ENCODE peak calls at places on chromosomes 16 and 17, in eight cellular contexts. One of them, this sample, is unnamed. For H3K4me1, the result is how much of the 10 kb centered on the place peaks cover.

GRCh38 chr17:78438694-78439325 is 60.4 kb downstream of the PGS1 start:
- DNase-seq in GM23338: peak
- DNase-seq in transverse colon: no peak
- DNase-seq in right cardiac atrium: peak
- DNase-seq in neuronal stem cell: no peak
- DNase-seq in tibial artery: no peak
- DNase-seq in HCT116: no peak
- DNase-seq in stomach: no peak
- DNase-seq in this sample: no peak

GRCh38 chr17:74807925-74808324 is 31.8 kb upstream of the NAT9 start:
- DNase-seq in GM23338: no peak
- DNase-seq in transverse colon: no peak
- DNase-seq in right cardiac atrium: no peak
- DNase-seq in neuronal stem cell: no peak
- DNase-seq in tibial artery: no peak
- DNase-seq in HCT116: no peak
- DNase-seq in stomach: no peak
- DNase-seq in this sample: no peak

GRCh38 chr16:75116081-75116910 is at the start of gene LDHD:
- DNase-seq in GM23338: peak
- DNase-seq in transverse colon: peak
- DNase-seq in right cardiac atrium: peak
- DNase-seq in neuronal stem cell: no peak
- DNase-seq in tibial artery: peak
- DNase-seq in HCT116: peak
- DNase-seq in stomach: peak
- DNase-seq in this sample: no peak

GRCh38 chr16:29816694-29817441 is 916 bp downstream of the PAGR1 start:
- DNase-seq in GM23338: peak
- DNase-seq in transverse colon: peak
- DNase-seq in right cardiac atrium: peak
- DNase-seq in neuronal stem cell: no peak
- DNase-seq in tibial artery: peak
- DNase-seq in HCT116: no peak
- DNase-seq in stomach: peak
- DNase-seq in this sample: peak

GRCh38 chr17:77281904-77282367 is 141.2 kb downstream of the SEC14L1 start:
- DNase-seq in GM23338: peak
- DNase-seq in transverse colon: peak
- DNase-seq in right cardiac atrium: no peak
- DNase-seq in neuronal stem cell: no peak
- DNase-seq in tibial artery: no peak
- DNase-seq in HCT116: no peak
- DNase-seq in stomach: peak
- DNase-seq in this sample: no peak

GRCh38 chr17:1649844-1650409 is at the start of gene RILP:
- DNase-seq in GM23338: peak
- DNase-seq in transverse colon: peak
- DNase-seq in right cardiac atrium: peak
- DNase-seq in neuronal stem cell: no peak
- DNase-seq in tibial artery: peak
- DNase-seq in HCT116: peak
- DNase-seq in stomach: peak
- DNase-seq in this sample: no peak

GRCh38 chr16:1121601-1122000 is 25.6 kb upstream of the C1QTNF8 start:
- DNase-seq in GM23338: no peak
- DNase-seq in transverse colon: no peak
- DNase-seq in right cardiac atrium: no peak
- DNase-seq in neuronal stem cell: no peak
- DNase-seq in tibial artery: no peak
- DNase-seq in HCT116: no peak
- DNase-seq in stomach: no peak
- DNase-seq in this sample: no peak

GRCh38 chr16:81517630-81518438 is 73.2 kb downstream of the CMIP start:
- DNase-seq in GM23338: no peak
- DNase-seq in transverse colon: no peak
- DNase-seq in right cardiac atrium: no peak
- DNase-seq in neuronal stem cell: no peak
- DNase-seq in tibial artery: no peak
- DNase-seq in HCT116: no peak
- DNase-seq in stomach: no peak
- DNase-seq in this sample: peak

DNA sequence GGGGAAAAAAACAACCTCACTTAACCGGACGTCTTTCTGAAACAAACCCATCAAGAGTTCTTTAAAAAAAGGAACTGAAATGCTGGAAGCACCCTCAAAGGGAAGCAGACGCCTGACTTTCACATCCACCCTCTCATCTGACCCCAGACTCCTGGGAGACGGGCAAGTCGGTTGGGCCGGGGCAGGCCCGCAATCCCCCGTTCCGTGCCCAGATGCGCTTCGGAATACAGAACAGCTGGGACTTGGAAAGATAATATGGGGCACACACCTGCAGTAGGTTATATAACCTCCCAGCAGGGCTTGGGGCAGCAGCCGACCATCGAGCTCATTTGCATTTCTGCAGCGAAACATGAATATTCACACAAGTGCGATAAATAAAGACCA is 3.7 kb downstream of the ARHGAP27 start:
- DNase-seq in GM23338: peak
- DNase-seq in transverse colon: no peak
- DNase-seq in right cardiac atrium: no peak
- DNase-seq in neuronal stem cell: no peak
- DNase-seq in tibial artery: no peak
- DNase-seq in HCT116: no peak
- DNase-seq in stomach: no peak
- DNase-seq in this sample: no peak
- H3K4me1 ChIP-seq in GM23338: under half
- H3K4me1 ChIP-seq in transverse colon: under half
- H3K4me1 ChIP-seq in right cardiac atrium: under half
- H3K4me1 ChIP-seq in neuronal stem cell: under half
- H3K4me1 ChIP-seq in tibial artery: half or more
- H3K4me1 ChIP-seq in HCT116: half or more
- H3K4me1 ChIP-seq in stomach: half or more
- H3K4me1 ChIP-seq in this sample: under half

GRCh38 chr16:23302045-23302956 is at the start of gene SCNN1B:
- DNase-seq in GM23338: peak
- DNase-seq in transverse colon: peak
- DNase-seq in right cardiac atrium: no peak
- DNase-seq in neuronal stem cell: peak
- DNase-seq in tibial artery: no peak
- DNase-seq in HCT116: no peak
- DNase-seq in stomach: peak
- DNase-seq in this sample: no peak

GRCh38 chr16:23298290-23298689 is 3.8 kb upstream of the SCNN1B start:
- DNase-seq in GM23338: no peak
- DNase-seq in transverse colon: no peak
- DNase-seq in right cardiac atrium: no peak
- DNase-seq in neuronal stem cell: no peak
- DNase-seq in tibial artery: no peak
- DNase-seq in HCT116: no peak
- DNase-seq in stomach: no peak
- DNase-seq in this sample: no peak

GRCh38 chr16:23303685-23304084 is 1.6 kb downstream of the SCNN1B start:
- DNase-seq in GM23338: no peak
- DNase-seq in transverse colon: no peak
- DNase-seq in right cardiac atrium: no peak
- DNase-seq in neuronal stem cell: no peak
- DNase-seq in tibial artery: no peak
- DNase-seq in HCT116: no peak
- DNase-seq in stomach: no peak
- DNase-seq in this sample: no peak

GRCh38 chr16:23304620-23305019 is 2.5 kb downstream of the SCNN1B start:
- DNase-seq in GM23338: no peak
- DNase-seq in transverse colon: no peak
- DNase-seq in right cardiac atrium: no peak
- DNase-seq in neuronal stem cell: no peak
- DNase-seq in tibial artery: no peak
- DNase-seq in HCT116: no peak
- DNase-seq in stomach: no peak
- DNase-seq in this sample: no peak

GRCh38 chr16:23301251-23302044 is 654 bp upstream of the SCNN1B start:
- DNase-seq in GM23338: peak
- DNase-seq in transverse colon: no peak
- DNase-seq in right cardiac atrium: no peak
- DNase-seq in neuronal stem cell: no peak
- DNase-seq in tibial artery: no peak
- DNase-seq in HCT116: no peak
- DNase-seq in stomach: no peak
- DNase-seq in this sample: no peak
- H3K4me3 ChIP-seq in GM23338: peak
- H3K4me3 ChIP-seq in transverse colon: peak
- H3K4me3 ChIP-seq in right cardiac atrium: no peak
- H3K4me3 ChIP-seq in neuronal stem cell: peak
- H3K4me3 ChIP-seq in tibial artery: no peak
- H3K4me3 ChIP-seq in HCT116: peak
- H3K4me3 ChIP-seq in stomach: peak
- H3K4me3 ChIP-seq in this sample: no peak

DNA sequence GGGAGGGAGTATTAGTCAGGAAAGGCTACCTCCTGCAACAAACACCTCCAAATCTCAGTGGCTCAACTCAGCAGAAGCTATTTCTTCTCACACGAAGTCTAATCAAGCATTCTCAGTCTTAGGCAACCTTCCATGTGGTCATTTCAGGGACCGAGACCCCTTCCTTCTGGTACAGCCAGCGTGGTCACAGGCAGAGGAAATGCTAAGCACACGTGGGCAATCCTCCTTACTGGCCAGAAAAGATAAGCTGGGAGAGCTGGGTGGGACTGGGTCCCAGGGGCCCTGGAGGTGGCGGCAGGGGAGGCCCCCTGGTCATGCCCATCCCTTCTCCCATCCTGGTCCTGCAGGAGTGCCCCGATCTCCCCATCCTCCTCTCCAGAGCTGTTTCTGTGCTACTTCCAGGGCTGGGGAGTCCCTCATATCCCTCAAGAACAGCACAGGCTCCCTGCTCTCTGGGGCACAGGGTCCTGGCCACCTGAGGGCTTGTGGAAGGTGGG is 5.7 kb upstream of the CX3CL1 start:
- DNase-seq in GM23338: no peak
- DNase-seq in transverse colon: no peak
- DNase-seq in right cardiac atrium: no peak
- DNase-seq in neuronal stem cell: no peak
- DNase-seq in tibial artery: no peak
- DNase-seq in HCT116: no peak
- DNase-seq in stomach: no peak
- DNase-seq in this sample: no peak
- H3K4me1 ChIP-seq in GM23338: under half
- H3K4me1 ChIP-seq in transverse colon: under half
- H3K4me1 ChIP-seq in right cardiac atrium: under half
- H3K4me1 ChIP-seq in neuronal stem cell: under half
- H3K4me1 ChIP-seq in tibial artery: under half
- H3K4me1 ChIP-seq in HCT116: under half
- H3K4me1 ChIP-seq in stomach: under half
- H3K4me1 ChIP-seq in this sample: under half

GRCh38 chr16:55508271-55508921 is 476 bp upstream of the LPCAT2 start:
- DNase-seq in GM23338: no peak
- DNase-seq in transverse colon: no peak
- DNase-seq in right cardiac atrium: no peak
- DNase-seq in neuronal stem cell: no peak
- DNase-seq in tibial artery: peak
- DNase-seq in HCT116: no peak
- DNase-seq in stomach: no peak
- DNase-seq in this sample: no peak

GRCh38 chr16:55513616-55514015 is 4.7 kb downstream of the LPCAT2 start:
- DNase-seq in GM23338: peak
- DNase-seq in transverse colon: no peak
- DNase-seq in right cardiac atrium: no peak
- DNase-seq in neuronal stem cell: no peak
- DNase-seq in tibial artery: no peak
- DNase-seq in HCT116: no peak
- DNase-seq in stomach: no peak
- DNase-seq in this sample: no peak

GRCh38 chr16:55512941-55513340 is 4.1 kb downstream of the LPCAT2 start:
- DNase-seq in GM23338: no peak
- DNase-seq in transverse colon: no peak
- DNase-seq in right cardiac atrium: no peak
- DNase-seq in neuronal stem cell: no peak
- DNase-seq in tibial artery: no peak
- DNase-seq in HCT116: no peak
- DNase-seq in stomach: no peak
- DNase-seq in this sample: no peak

GRCh38 chr16:55508941-55509920 is at the start of gene LPCAT2:
- DNase-seq in GM23338: peak
- DNase-seq in transverse colon: peak
- DNase-seq in right cardiac atrium: peak
- DNase-seq in neuronal stem cell: peak
- DNase-seq in tibial artery: peak
- DNase-seq in HCT116: peak
- DNase-seq in stomach: peak
- DNase-seq in this sample: peak

DNA sequence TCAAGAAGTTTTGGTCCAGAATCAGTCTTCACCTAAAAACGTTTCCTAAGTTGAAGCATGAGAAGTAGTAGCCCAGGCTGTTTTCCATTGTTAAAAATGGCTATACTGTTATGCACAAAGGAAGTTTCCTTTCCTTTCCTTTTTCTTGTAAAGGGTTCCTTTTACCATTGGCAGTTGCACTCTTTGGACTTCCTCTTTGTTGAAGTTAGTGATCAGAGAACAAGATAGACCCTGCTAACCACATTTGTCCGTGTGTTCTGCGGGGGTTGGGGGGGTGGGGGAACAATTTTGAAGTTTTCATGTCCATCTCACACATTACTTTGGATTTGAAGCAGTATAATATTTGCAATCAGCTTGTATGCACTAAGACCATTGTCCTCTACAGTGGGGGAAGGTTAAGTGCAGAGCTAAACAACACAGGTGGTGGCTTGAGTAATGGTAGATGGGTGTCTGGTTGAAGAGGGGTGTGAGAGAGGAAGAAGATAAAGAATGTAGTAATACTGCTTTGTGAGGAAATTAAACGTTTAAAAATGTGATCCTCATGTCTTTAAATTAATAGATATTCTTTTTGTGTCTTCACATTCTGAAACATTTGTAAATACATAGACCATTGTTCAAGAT is 1.4 kb downstream of the LPCAT2 start:
- DNase-seq in GM23338: no peak
- DNase-seq in transverse colon: no peak
- DNase-seq in right cardiac atrium: no peak
- DNase-seq in neuronal stem cell: no peak
- DNase-seq in tibial artery: no peak
- DNase-seq in HCT116: no peak
- DNase-seq in stomach: no peak
- DNase-seq in this sample: no peak
- H3K4me3 ChIP-seq in GM23338: peak
- H3K4me3 ChIP-seq in transverse colon: peak
- H3K4me3 ChIP-seq in right cardiac atrium: peak
- H3K4me3 ChIP-seq in neuronal stem cell: no peak
- H3K4me3 ChIP-seq in tibial artery: peak
- H3K4me3 ChIP-seq in HCT116: no peak
- H3K4me3 ChIP-seq in stomach: peak
- H3K4me3 ChIP-seq in this sample: no peak

GRCh38 chr17:50925296-50925891 is 59.2 kb upstream of the TOB1 start:
- DNase-seq in GM23338: peak
- DNase-seq in transverse colon: no peak
- DNase-seq in right cardiac atrium: no peak
- DNase-seq in neuronal stem cell: no peak
- DNase-seq in tibial artery: no peak
- DNase-seq in HCT116: no peak
- DNase-seq in stomach: no peak
- DNase-seq in this sample: no peak
- H3K4me1 ChIP-seq in GM23338: under half
- H3K4me1 ChIP-seq in transverse colon: under half
- H3K4me1 ChIP-seq in right cardiac atrium: under half
- H3K4me1 ChIP-seq in neuronal stem cell: under half
- H3K4me1 ChIP-seq in tibial artery: under half
- H3K4me1 ChIP-seq in HCT116: under half
- H3K4me1 ChIP-seq in stomach: half or more
- H3K4me1 ChIP-seq in this sample: under half

GRCh38 chr17:40283662-40284061 is 4.0 kb upstream of the CDC6 start:
- DNase-seq in GM23338: no peak
- DNase-seq in transverse colon: no peak
- DNase-seq in right cardiac atrium: no peak
- DNase-seq in neuronal stem cell: no peak
- DNase-seq in tibial artery: no peak
- DNase-seq in HCT116: peak
- DNase-seq in stomach: no peak
- DNase-seq in this sample: peak
- H3K4me3 ChIP-seq in GM23338: no peak
- H3K4me3 ChIP-seq in transverse colon: no peak
- H3K4me3 ChIP-seq in right cardiac atrium: no peak
- H3K4me3 ChIP-seq in neuronal stem cell: no peak
- H3K4me3 ChIP-seq in tibial artery: no peak
- H3K4me3 ChIP-seq in HCT116: no peak
- H3K4me3 ChIP-seq in stomach: no peak
- H3K4me3 ChIP-seq in this sample: peak